ENCODE peak calls at places on chromosomes 7 and 10, in four cellular contexts. V is RPMI8226, O is brain microvascular endothelial cell, A is NCI-H460. I is an unnamed sample.

GRCh38 chr10:89857399-89857798 is 156.0 kb downstream of the KIF20B start:
- DNase-seq in O (no peak), A (no peak), V (no peak), I (no peak)

GRCh38 chr10:63466168-63466935 is 575 bp upstream of the JMJD1C start:
- DNase-seq in A (peak; percentile 21), V (peak; percentile 31), O (peak; percentile 53), I (no peak)

GRCh38 chr7:31692451-31692850 is 5.4 kb downstream of the PPP1R17 start:
- DNase-seq in V (no peak), O (no peak), A (no peak), I (no peak)

GRCh38 chr10:74071151-74071550 is 73.2 kb downstream of the VCL start:
- DNase-seq in O (peak; percentile 72), A (no peak), V (no peak), I (no peak)

GRCh38 chr7:39978252-39978934 is 28.3 kb downstream of the CDK13 start:
- DNase-seq in O (no peak), V (no peak), A (no peak), I (no peak)

GRCh38 chr7:131235489-131236317 is 92.0 kb upstream of the MKLN1 start:
- DNase-seq in O (peak; percentile 100), V (no peak), A (peak; percentile 99), I (no peak)

GRCh38 chr7:95319570-95319969 is 4.8 kb downstream of the PON1 start:
- DNase-seq in V (no peak), O (no peak), A (no peak), I (no peak)

GRCh38 chr10:26798298-26798697 is 62.5 kb downstream of the ABI1 start:
- DNase-seq in A (no peak), O (no peak), V (peak; percentile 14), I (no peak)

GRCh38 chr10:59508296-59508695 is 145.9 kb upstream of the FAM13C start:
- DNase-seq in O (no peak), A (no peak), V (no peak), I (no peak)